ENCODE peak calls at places on chromosomes 1 and 21, in six cellular contexts. W is substantia nigra, X is RPMI7951, V is MV-4-11, I is AG08396, L is foreskin melanocyte. U is an unnamed sample.

GRCh38 chr1:74847720-74848119 is 114.8 kb downstream of the TYW3 start:
- DNase-seq in W (no peak), X (no peak), V (no peak), I (peak), L (no peak), U (no peak)

GRCh38 chr1:186494832-186495271 is 33.9 kb upstream of the PDC start:
- DNase-seq in W (no peak), X (no peak), V (no peak), I (no peak), L (no peak), U (no peak)

GRCh38 chr1:248884632-248885295 is 21.3 kb upstream of the PGBD2 start:
- DNase-seq in W (no peak), X (no peak), V (no peak), I (no peak), L (no peak), U (no peak)

GRCh38 chr21:46457801-46458314 is 833 bp upstream of the DIP2A start:
- DNase-seq in W (no peak), X (peak), V (peak), I (peak), L (no peak), U (peak)

GRCh38 chr1:45187735-45188134 is 18.7 kb downstream of the ZSWIM5 start:
- DNase-seq in W (no peak), X (no peak), V (no peak), I (no peak), L (no peak), U (no peak)

GRCh38 chr1:83741348-83741747 is 257.6 kb downstream of the TTLL7 start:
- DNase-seq in W (no peak), X (peak), V (no peak), I (no peak), L (peak), U (peak)

GRCh38 chr1:77831976-77832695 is 52.7 kb downstream of the MIGA1 start:
- DNase-seq in W (no peak), X (peak), V (no peak), I (no peak), L (peak), U (peak)

GRCh38 chr1:44645466-44646244 is 28.6 kb downstream of the TMEM53 start:
- DNase-seq in W (peak), X (no peak), V (no peak), I (peak), L (no peak), U (no peak)

GRCh38 chr1:29236743-29236992 is 346 bp downstream of the PTPRU start:
- DNase-seq in W (no peak), X (no peak), V (no peak), I (peak), L (no peak), U (no peak)

GRCh38 chr21:37878946-37879660 is 37.2 kb downstream of the KCNJ6 start:
- DNase-seq in W (no peak), X (peak), V (no peak), I (peak), L (no peak), U (no peak)

GRCh38 chr1:1858382-1859086 is 32.4 kb downstream of the GNB1 start:
- DNase-seq in W (no peak), X (peak), V (no peak), I (peak), L (peak), U (peak)

GRCh38 chr1:90501281-90501680 is 215.8 kb downstream of the BARHL2 start:
- DNase-seq in W (no peak), X (no peak), V (no peak), I (no peak), L (no peak), U (no peak)

GRCh38 chr1:32886012-32886827 is at the start of gene HPCA:
- DNase-seq in W (no peak), X (peak), V (peak), I (peak), L (no peak), U (peak)

GRCh38 chr1:208015255-208015654 is 104.3 kb upstream of the CD34 start:
- DNase-seq in W (no peak), X (no peak), V (no peak), I (no peak), L (no peak), U (no peak)

GRCh38 chr1:172902861-172903381 is 147.8 kb downstream of the TNFSF18 start:
- DNase-seq in W (no peak), X (peak), V (no peak), I (no peak), L (peak), U (peak)

GRCh38 chr1:118881751-118882150 is 106.4 kb downstream of the TBX15 start:
- DNase-seq in W (no peak), X (no peak), V (no peak), I (no peak), L (no peak), U (no peak)

GRCh38 chr1:21217812-21218596 is 41.3 kb upstream of the EIF4G3 start:
- DNase-seq in W (no peak), X (peak), V (peak), I (peak), L (no peak), U (peak)

U was measured in SK-MEL-5.